ENCODE peak calls at places on chromosomes 4 and X, in nine cellular contexts. F, S, G, C, Y, I, H, W and D are unnamed samples.

GRCh38 chrX:108090474-108091265 is 672 bp downstream of the PSMD10 start:
- DNase-seq in F (no peak), Y (no peak), I (no peak), G (no peak), C (no peak), W (no peak), H (no peak), S (no peak), D (peak)

GRCh38 chr4:181225616-181226261 is 1017.5 kb upstream of the TENM3 start:
- DNase-seq in S (no peak), I (no peak), F (no peak), H (no peak), C (no peak), Y (no peak), W (no peak), G (no peak), D (no peak)

GRCh38 chr4:25969374-25969773 is 55.4 kb downstream of the SMIM20 start:
- DNase-seq in C (no peak), G (no peak), H (no peak), W (no peak), I (no peak), F (no peak), Y (no peak), S (no peak), D (no peak)

GRCh38 chr4:2930135-2930805 is 32.9 kb downstream of the NOP14 start:
- DNase-seq in H (no peak), I (peak), F (no peak), Y (no peak), C (no peak), W (no peak), G (no peak), S (no peak), D (no peak)

GRCh38 chr4:141860974-141861373 is 224.6 kb downstream of the IL15 start:
- DNase-seq in Y (no peak), C (no peak), I (no peak), H (no peak), S (no peak), F (peak), W (no peak), G (no peak), D (peak)

GRCh38 chr4:88286897-88287296 is 2.5 kb upstream of the PPM1K start:
- DNase-seq in G (no peak), I (no peak), F (no peak), Y (no peak), C (no peak), W (no peak), S (no peak), H (no peak), D (no peak)

GRCh38 chr4:176230827-176231226 is 35.4 kb upstream of the SPATA4 start:
- DNase-seq in Y (no peak), H (no peak), I (no peak), G (no peak), C (no peak), S (no peak), W (no peak), F (no peak), D (no peak)

GRCh38 chr4:38570647-38571326 is 93.2 kb upstream of the KLF3 start:
- DNase-seq in H (no peak), I (no peak), G (no peak), F (no peak), C (no peak), Y (no peak), W (no peak), S (no peak), D (no peak)

GRCh38 chr4:173025131-173025530 is 143.5 kb upstream of the GALNT7 start:
- DNase-seq in F (peak), H (peak), C (no peak), I (no peak), Y (peak), G (peak), S (peak), W (no peak), D (peak)

GRCh38 chr4:116321471-116321870 is 763.9 kb downstream of the TRAM1L1 start:
- DNase-seq in G (no peak), I (no peak), C (no peak), H (no peak), Y (no peak), S (no peak), W (no peak), F (no peak), D (no peak)

GRCh38 chr4:86031927-86032326 is 327.9 kb downstream of the MAPK10 start:
- DNase-seq in I (no peak), C (no peak), S (no peak), Y (no peak), F (no peak), W (no peak), G (no peak), H (no peak), D (no peak)

GRCh38 chrX:19392078-19392477 is 48.4 kb downstream of the PDHA1 start:
- DNase-seq in F (no peak), S (no peak), Y (no peak), I (no peak), H (no peak), G (no peak), W (no peak), C (no peak), D (no peak)

GRCh38 chr4:116122131-116122530 is 963.2 kb downstream of the TRAM1L1 start:
- DNase-seq in S (no peak), Y (no peak), I (no peak), G (no peak), C (no peak), H (no peak), W (no peak), F (no peak), D (no peak)

GRCh38 chr4:1856920-1857699 is 1.2 kb upstream of the LETM1 start:
- DNase-seq in G (no peak), W (no peak), S (peak), H (peak), C (no peak), Y (no peak), F (no peak), I (no peak), D (no peak)

GRCh38 chr4:182888894-182889293 is 28.3 kb downstream of the DCTD start:
- DNase-seq in G (no peak), S (no peak), F (no peak), W (no peak), I (no peak), H (no peak), C (no peak), Y (no peak), D (no peak)

GRCh38 chr4:38308728-38309315 is 348.6 kb downstream of the PTTG2 start:
- DNase-seq in I (no peak), G (no peak), C (no peak), F (no peak), Y (no peak), W (no peak), H (no peak), S (no peak), D (no peak)

DNA sequence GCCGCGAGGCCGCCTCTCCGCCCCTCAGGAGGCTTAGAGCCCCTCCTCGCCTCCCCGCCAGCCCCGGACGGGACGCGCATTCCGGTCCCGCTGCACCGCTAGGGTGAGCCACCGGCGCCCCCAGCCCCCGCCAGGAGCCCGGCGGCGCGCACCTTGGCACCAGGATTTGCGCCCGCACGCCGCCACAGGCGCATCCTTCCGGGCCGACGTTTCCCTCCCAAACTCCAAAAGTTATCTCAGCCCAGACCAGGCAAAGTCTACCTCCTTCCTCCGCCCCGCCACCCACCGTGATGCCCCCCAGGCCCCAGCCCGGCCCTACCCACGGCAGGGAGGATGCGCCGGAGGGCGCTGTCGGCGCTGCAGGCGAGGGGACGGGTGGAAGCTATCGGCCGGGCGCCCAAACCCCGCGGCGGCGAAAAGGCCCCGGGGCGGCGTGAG is 538 bp downstream of the SCML2 start:
- DNase-seq in G (peak), S (peak), F (no peak), I (peak), Y (no peak), H (no peak), C (peak), W (no peak), D (peak)
- TF ChIP-seq CTCF in G (no peak), S (no peak), F (no peak), I (no peak), Y (no peak), H (no peak), C (no peak), W (peak), D (peak)

DNA sequence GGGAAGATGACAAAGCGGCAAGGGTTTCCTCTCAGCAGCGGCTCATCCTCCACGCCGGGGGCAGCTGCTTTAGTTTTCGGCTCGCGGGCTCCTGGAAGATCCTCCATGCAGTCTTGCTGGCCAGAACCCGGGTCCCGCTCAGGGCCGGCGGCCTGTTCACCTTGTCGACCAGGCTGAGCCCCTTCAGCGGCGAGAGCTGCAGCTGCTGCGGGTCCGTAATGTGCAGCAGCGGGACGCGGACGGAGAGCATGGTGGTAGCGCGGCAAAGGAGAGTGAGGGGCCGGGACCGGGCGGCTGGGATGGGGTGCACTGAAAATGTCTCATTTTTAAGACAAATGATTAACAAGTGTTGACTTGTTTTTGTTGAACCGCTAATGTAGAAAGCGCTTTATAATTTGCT is 33.2 kb downstream of the EFHC2 start:
- DNase-seq in S (no peak), Y (no peak), W (no peak), C (no peak), G (no peak), I (peak), F (no peak), H (no peak), D (no peak)
- H3K4me3 ChIP-seq in S (no peak), Y (no peak), W (no peak), C (no peak), G (no peak), I (no peak), F (no peak), H (no peak), D (no peak)

GRCh38 chr4:108512615-108513505 is 107.5 kb upstream of the RPL34 start:
- DNase-seq in I (no peak), G (peak), H (peak), S (peak), F (no peak), C (peak), W (no peak), Y (peak), D (peak)
- TF ChIP-seq CTCF in I (no peak), G (peak), H (no peak), S (no peak), F (no peak), C (peak), W (peak), Y (no peak), D (peak)

DNA sequence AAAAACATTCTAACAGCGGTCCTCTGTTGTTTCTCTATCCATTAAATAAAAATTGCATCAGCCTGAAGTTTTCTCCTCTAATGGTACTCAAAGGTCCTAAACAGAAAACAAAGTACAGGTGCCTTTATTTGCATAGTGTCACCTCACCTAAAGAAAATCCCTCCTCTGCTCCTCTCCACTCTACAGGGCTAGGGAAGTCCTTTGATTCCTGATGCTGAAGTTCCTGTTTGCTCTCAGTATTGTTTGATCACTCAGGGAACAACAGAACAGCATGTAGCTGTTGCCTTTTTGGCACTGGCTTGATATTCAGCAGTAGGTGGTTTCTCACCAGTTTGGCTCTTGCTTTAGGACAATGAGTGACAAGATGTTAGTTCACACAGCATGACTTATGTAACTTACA is 156.1 kb upstream of the SLC7A11 start:
- DNase-seq in H (peak), S (no peak), I (no peak), C (no peak), W (no peak), F (no peak), G (no peak), Y (no peak), D (no peak)
- H3K4me3 ChIP-seq in H (no peak), S (no peak), I (no peak), C (no peak), W (no peak), F (no peak), G (no peak), Y (no peak), D (no peak)

GRCh38 chr4:113636438-113636818 is 125.1 kb downstream of the CAMK2D start:
- DNase-seq in W (no peak), G (no peak), I (no peak), H (no peak), S (no peak), Y (no peak), C (no peak), F (no peak), D (peak)
- TF ChIP-seq CTCF in W (peak), G (no peak), I (no peak), H (no peak), S (no peak), Y (no peak), C (no peak), F (no peak), D (peak)

GRCh38 chr4:82886145-82886942 is 4.6 kb downstream of the SEC31A start:
- DNase-seq in I (no peak), W (no peak), F (no peak), H (no peak), G (no peak), Y (no peak), C (no peak), S (no peak), D (no peak)

GRCh38 chr4:82890913-82891727 is at the start of gene SEC31A:
- DNase-seq in I (peak), Y (peak), F (peak), G (peak), H (peak), W (peak), C (peak), S (peak), D (peak)

GRCh38 chr4:82891728-82892466 is 944 bp upstream of the SEC31A start:
- DNase-seq in H (no peak), F (no peak), C (no peak), I (no peak), Y (no peak), G (no peak), S (no peak), W (no peak), D (peak)

GRCh38 chr4:82890602-82890912 is 396 bp downstream of the SEC31A start:
- DNase-seq in S (no peak), C (no peak), H (no peak), F (no peak), W (no peak), Y (no peak), I (no peak), G (no peak), D (no peak)

DNA sequence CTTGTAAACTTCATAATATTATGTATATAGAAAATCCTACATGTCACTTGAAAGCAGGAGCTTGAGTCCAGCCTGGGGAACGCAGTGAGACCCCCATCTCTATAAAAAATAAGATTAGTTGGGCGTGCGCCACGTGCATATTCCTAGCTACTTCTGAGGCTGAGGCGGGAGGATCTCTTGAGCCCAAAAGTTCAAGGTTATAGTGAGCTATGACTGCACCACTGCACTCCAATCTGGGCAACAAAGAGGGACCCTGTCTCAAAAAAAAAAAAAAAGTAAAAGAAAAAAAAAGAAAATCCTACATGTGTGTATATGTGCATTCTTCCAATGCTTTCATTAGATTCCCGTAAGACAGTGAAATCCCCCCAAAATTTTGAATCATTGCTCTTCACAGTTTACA is 1.7 kb downstream of the SEC31A start:
- DNase-seq in W (no peak), F (no peak), Y (no peak), S (no peak), I (no peak), C (no peak), G (no peak), H (no peak), D (no peak)
- H3K4me3 ChIP-seq in W (peak), F (peak), Y (peak), S (peak), I (peak), C (peak), G (peak), H (peak), D (peak)

GRCh38 chr4:135316266-135316779 is 1114.7 kb upstream of the PABPC4L start:
- DNase-seq in Y (no peak), I (no peak), W (no peak), H (no peak), S (no peak), G (no peak), C (no peak), F (no peak), D (no peak)

GRCh38 chr4:135325264-135325663 is 1123.7 kb upstream of the PABPC4L start:
- DNase-seq in G (no peak), F (no peak), Y (no peak), S (no peak), I (no peak), C (no peak), W (no peak), H (no peak), D (no peak)

GRCh38 chr4:135319685-135320084 is 1118.1 kb upstream of the PABPC4L start:
- DNase-seq in H (no peak), W (no peak), S (no peak), I (no peak), G (no peak), C (no peak), F (peak), Y (no peak), D (no peak)
- TF ChIP-seq CTCF in H (no peak), W (no peak), S (no peak), I (no peak), G (peak), C (no peak), F (no peak), Y (no peak), D (no peak)

DNA sequence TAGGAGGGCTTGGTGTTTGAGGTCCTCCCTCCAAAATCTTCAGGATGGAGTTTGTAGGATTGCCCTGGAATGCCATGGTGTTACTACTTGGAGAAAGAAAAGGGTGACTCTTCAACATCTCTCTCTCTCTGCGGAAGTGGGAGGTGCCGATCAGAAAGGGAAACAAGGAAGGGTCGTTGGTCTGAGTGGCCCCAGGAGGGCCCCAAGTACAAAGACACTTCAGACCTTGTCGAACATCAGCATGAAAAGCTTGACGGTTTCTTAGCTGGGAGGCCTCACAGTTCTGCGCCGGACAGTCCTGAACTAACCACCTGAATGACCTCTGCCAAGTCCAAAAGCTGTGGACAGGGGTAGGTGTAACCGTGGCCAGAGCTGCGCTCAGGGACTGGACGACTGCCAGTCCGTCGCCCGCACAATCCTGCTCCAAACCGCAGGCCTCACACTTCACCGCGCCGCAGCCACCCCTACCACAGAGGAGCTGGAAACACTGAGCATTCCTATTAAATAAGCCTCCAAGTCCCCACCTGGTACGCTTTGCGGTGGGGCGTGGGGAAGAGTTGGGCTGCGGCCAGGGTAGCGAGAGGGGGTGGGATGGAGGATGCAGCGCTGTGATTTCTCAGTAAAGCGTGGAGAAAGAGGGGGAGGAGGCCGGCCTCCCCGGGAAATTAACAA is 540 bp upstream of the GSX2 start:
- DNase-seq in W (no peak), C (no peak), Y (no peak), F (no peak), I (no peak), H (no peak), G (peak), S (no peak), D (no peak)
- H3K4me3 ChIP-seq in W (peak), C (no peak), Y (peak), F (no peak), I (peak), H (no peak), G (peak), S (no peak), D (no peak)